ENCODE peak calls at places on chromosomes 16 and 17, in four cellular contexts. Z, Q, J and N are unnamed samples.

GRCh38 chr17:77354721-77355455 is 214.1 kb downstream of the SEC14L1 start:
- DNase-seq in Z (peak; percentile 73), Q (peak; percentile 85), J (no peak), N (peak; percentile 99)

GRCh38 chr16:11029948-11030347 is 85.6 kb downstream of the CLEC16A start:
- DNase-seq in Z (no peak), Q (peak; percentile 62), J (no peak), N (no peak)

GRCh38 chr17:16150251-16150859 is 65.0 kb downstream of the NCOR1 start:
- DNase-seq in Z (peak; percentile 72), Q (peak; percentile 72), J (no peak), N (peak; percentile 49)

GRCh38 chr17:9677411-9677810 is 32.1 kb downstream of the USP43 start:
- DNase-seq in Z (no peak), Q (peak; percentile 86), J (no peak), N (no peak)

GRCh38 chr17:56595831-56596740 is 2.6 kb downstream of the NOG start:
- DNase-seq in Z (no peak), Q (no peak), J (peak; percentile 74), N (no peak)

GRCh38 chr17:29399634-29400033 is 9.5 kb downstream of the TAOK1 start:
- DNase-seq in Z (no peak), Q (no peak), J (no peak), N (no peak)

GRCh38 chr16:23587726-23588125 is 8.4 kb downstream of the NDUFAB1 start:
- DNase-seq in Z (peak; percentile 85), Q (no peak), J (no peak), N (peak; percentile 88)

GRCh38 chr17:16622540-16623277 is 30.9 kb downstream of the ZNF624 start:
- DNase-seq in Z (no peak), Q (no peak), J (no peak), N (no peak)

GRCh38 chr16:54928421-54929089 is 2.1 kb upstream of the IRX5 start:
- DNase-seq in Z (peak; percentile 20), Q (peak; percentile 61), J (peak; percentile 15), N (peak; percentile 41)

GRCh38 chr17:3796110-3796821 is 4.7 kb downstream of the ITGAE start:
- DNase-seq in Z (no peak), Q (no peak), J (no peak), N (no peak)

GRCh38 chr16:3690991-3691720 is 26.2 kb downstream of the TRAP1 start:
- DNase-seq in Z (peak; percentile 18), Q (no peak), J (peak; percentile 46), N (peak; percentile 64)

GRCh38 chr17:68972119-68972704 is 17.0 kb upstream of the ABCA8 start:
- DNase-seq in Z (peak; percentile 37), Q (peak; percentile 22), J (peak; percentile 65), N (peak; percentile 57)

GRCh38 chr17:33056392-33057146 is 64.9 kb downstream of the SPACA3 start:
- DNase-seq in Z (no peak), Q (no peak), J (no peak), N (no peak)

GRCh38 chr16:64440421-64440831 is 681.4 kb downstream of the CDH11 start:
- DNase-seq in Z (peak; percentile 97), Q (peak; percentile 67), J (no peak), N (peak; percentile 99)

GRCh38 chr16:49417354-49417753 is 43.8 kb downstream of the C16orf78 start:
- DNase-seq in Z (no peak), Q (no peak), J (no peak), N (no peak)

GRCh38 chr17:58487589-58488427 is at the start of gene HSF5:
- DNase-seq in Z (peak; percentile 2), Q (peak; percentile 19), J (peak; percentile 87), N (no peak)
- H3K4me3 ChIP-seq in Z (no peak within 1 kb of the TSS), Q (no peak within 1 kb of the TSS), J (peak within 1 kb of the TSS; percentile 49), N (no peak within 1 kb of the TSS)

GRCh38 chr16:81996664-81997529 is 14.4 kb downstream of the SDR42E1 start:
- DNase-seq in Z (peak; percentile 56), Q (peak; percentile 50), J (peak; percentile 73), N (peak; percentile 52)
- TF ChIP-seq CTCF in Z (peak; percentile 15), Q (peak; percentile 20), J (peak; percentile 52), N (peak; percentile 25)

DNA sequence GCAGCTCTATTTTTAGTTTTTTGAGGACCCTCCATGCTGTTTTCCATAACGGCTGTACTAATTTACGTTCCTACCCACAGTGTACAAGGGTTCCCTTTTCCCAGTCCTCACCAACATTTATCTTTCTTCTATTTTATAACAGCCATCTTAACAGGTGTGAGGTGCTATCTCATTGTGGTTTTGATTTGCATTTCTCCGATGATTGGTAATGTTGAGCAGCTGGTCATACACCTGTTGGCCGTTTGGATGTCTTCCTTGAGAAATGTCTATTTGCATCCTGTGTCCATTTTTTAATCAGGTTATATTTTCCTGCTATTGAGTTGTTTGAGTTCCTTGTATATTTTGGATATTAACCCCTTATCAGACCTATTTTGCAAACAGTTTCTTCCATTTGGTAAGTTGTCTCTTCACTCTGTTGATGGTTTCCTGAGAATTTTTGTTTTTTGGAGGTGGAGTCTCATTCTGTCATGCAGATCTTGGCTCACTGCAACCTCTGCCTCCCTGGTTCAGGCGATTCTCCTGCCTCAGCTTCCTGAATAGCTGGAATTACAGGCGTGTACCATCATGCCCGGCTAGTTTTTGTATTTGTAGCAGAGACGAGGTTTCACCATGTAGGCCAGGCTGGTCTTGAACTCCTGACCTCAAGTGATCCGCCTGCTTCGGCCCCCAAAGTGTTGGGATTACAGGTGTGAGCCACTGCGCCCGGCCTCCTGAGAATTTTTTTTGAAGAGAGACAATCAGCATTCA is 279.6 kb downstream of the SNX29 start:
- DNase-seq in Z (no peak), Q (peak; percentile 51), J (no peak), N (no peak)
- H3K4me3 ChIP-seq in Z (no peak overlapping the region), Q (no peak overlapping the region), J (no peak overlapping the region), N (no peak overlapping the region)

DNA sequence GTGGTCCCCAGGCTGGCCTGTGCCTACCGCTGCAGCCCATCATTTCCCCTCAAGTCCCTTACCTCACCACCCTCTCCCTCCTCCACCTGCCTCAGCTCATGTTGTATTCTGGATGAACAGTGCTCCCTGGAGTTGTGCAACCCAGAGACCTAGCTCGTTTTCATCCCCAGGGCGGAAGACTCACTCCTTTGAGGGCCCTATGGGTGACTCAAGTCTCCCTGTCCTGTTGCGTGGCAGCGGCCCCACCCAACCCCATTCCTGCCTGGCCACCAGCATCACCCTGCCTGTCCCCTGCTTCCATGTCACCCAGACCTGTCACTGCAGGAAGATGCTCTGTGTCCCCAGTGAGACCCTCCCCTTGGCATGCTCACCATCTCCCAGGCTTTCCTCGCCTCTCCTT is 3.3 kb downstream of the ALOX12B start:
- DNase-seq in Z (no peak), Q (peak; percentile 57), J (no peak), N (no peak)
- TF ChIP-seq CTCF in Z (no peak), Q (no peak), J (no peak), N (no peak)

DNA sequence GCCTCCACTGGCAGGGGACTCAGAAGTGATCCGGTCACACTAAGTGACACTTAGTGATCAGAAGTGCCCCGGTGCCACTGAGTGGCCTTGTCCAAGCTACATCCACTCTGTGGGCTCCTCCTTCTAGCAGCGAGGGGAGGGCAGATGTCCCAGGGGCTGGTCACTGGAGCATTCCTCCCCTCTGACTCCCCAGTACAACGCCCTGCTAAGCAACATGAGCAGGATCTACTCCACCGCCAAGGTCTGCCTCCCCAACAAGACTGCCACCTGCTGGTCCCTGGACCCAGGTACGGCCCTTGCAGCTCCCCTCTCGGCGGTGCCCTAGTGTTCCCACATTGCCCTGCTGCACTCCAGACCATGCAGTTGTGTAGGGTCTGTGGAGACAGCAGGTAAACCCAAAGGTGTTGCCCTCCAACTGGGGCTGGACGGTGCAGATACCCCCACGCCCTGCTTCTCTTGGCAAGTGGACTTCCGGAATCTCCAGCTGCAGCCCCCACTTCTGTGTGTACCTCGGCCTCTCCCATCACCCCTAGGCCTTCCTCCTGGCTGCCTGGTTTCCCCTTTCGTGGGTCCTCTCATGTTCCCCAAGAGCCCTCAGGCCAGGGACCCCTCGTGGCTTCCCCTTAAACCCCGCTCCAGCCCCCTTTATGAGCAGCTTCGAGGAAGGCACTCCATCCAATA is 2.1 kb downstream of the ACE start:
- DNase-seq in Z (peak; percentile 89), Q (peak; percentile 94), J (peak; percentile 94), N (peak; percentile 96)
- H3K4me3 ChIP-seq in Z (no peak overlapping the region), Q (no peak overlapping the region), J (no peak overlapping the region), N (no peak overlapping the region)

GRCh38 chr16:87060026-87060986 is 256.9 kb downstream of the C16orf95 start:
- DNase-seq in Z (peak; percentile 72), Q (peak; percentile 22), J (peak; percentile 50), N (peak; percentile 45)
- TF ChIP-seq CTCF in Z (peak; percentile 52), Q (peak; percentile 39), J (no peak), N (peak; percentile 20)

DNA sequence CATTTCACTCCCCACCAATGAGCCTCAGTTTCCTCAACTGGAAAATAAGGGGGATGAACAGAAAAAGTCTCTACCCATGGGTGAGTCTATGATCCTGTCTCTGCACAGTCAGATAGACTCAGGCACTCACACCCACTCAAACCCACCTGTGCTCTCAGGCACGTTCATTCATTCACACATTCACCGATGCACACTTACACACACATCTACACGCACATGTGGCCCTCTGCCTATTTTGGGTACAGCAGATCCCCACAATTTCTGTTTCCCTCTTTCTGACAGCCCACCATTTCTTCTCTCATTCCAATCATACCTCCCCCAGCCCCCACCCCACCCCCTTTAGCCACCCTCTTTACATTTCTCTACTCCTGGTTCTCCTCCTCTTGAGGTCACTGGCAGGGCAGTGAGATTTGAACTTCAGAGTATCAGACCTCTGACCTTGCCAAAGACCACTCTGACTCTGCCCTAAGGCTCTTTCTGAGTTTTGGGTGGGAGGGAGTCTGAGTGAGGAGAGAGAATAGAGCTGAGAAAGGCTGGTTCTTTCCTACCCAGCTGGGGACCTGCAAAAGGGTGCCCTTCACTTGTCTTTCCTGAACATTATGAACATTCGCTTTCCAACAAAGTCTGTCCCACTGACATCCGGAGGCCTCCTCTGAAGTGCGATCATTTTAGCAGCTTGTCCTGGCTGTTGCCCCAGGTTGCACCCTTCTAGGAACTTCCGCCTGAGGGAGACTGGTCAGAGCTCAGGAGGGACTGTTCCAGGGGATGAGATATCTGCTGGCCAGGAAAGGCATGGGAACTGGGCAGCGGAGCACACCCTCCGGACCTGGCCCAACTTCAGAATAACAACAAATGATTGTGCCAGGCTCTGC is 10.1 kb upstream of the COL1A1 start:
- DNase-seq in Z (no peak), Q (no peak), J (no peak), N (peak; percentile 75)
- H3K4me3 ChIP-seq in Z (no peak overlapping the region), Q (no peak overlapping the region), J (no peak overlapping the region), N (no peak overlapping the region)

GRCh38 chr17:45016237-45016636 is 35.2 kb downstream of the DCAKD start:
- DNase-seq in Z (no peak), Q (no peak), J (no peak), N (no peak)
- TF ChIP-seq CTCF in Z (no peak), Q (no peak), J (no peak), N (no peak)

GRCh38 chr17:72510454-72511016 is 389.7 kb downstream of the SOX9 start:
- DNase-seq in Z (peak; percentile 70), Q (no peak), J (no peak), N (no peak)
- H3K4me3 ChIP-seq in Z (no peak overlapping the region), Q (no peak overlapping the region), J (no peak overlapping the region), N (no peak overlapping the region)

DNA sequence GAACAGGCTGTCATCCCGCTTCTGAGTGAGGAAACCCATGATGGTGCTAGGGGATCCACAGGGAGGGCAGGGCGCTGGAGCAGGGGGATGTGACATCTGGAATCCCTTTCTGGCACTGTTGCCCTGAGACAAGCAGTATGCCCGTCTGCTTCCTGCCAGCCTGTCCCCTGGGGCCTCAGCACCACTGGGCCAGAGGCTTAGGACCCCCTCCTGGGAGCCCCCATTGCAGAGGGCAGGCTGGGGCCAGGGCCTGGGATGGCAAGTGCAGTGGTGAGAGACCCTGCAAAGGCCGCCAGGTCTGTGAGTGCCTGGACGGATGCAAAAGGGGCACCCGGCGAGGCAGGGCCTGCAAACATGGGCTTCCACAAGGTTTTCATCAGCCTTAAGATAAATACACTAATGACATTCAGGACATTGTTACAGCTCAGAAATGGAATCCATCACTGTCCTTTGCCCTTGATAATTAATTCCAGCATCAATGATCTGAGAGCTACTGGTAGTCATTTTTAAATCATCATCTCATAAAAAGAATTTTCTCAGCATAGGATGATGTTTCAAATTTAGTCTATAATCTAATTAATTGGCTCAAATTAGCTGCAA is 51.6 kb downstream of the PRMT7 start:
- DNase-seq in Z (no peak), Q (no peak), J (no peak), N (no peak)
- TF ChIP-seq CTCF in Z (no peak), Q (no peak), J (no peak), N (no peak)